ENCODE peak calls at places on chromosomes 12 and 14, in eight cellular contexts. V, F, D, Z, I, U, C and M are unnamed samples.

GRCh38 chr12:78888583-78888982 is 24.0 kb downstream of the SYT1 start:
- DNase-seq in Z (peak; percentile 49), I (no peak), C (no peak), F (no peak), U (peak; percentile 30), D (peak; percentile 6), V (no peak), M (no peak)

GRCh38 chr12:130070017-130070653 is 92.1 kb upstream of the FZD10 start:
- DNase-seq in C (no peak), V (no peak), I (no peak), U (no peak), Z (no peak), D (peak; percentile 28), F (no peak), M (no peak)

GRCh38 chr12:98154850-98155249 is 360.5 kb upstream of the TMPO start:
- DNase-seq in U (peak; percentile 48), F (no peak), D (peak; percentile 45), Z (no peak), I (peak; percentile 82), V (peak; percentile 75), C (no peak), M (no peak)

GRCh38 chr12:67286257-67286656 is 17.1 kb downstream of the CAND1 start:
- DNase-seq in D (no peak), C (no peak), V (no peak), U (no peak), I (no peak), F (no peak), Z (no peak), M (no peak)

GRCh38 chr14:63901434-63902085 is 48.8 kb downstream of the SYNE2 start:
- DNase-seq in V (no peak), C (no peak), D (no peak), F (peak; percentile 27), Z (peak; percentile 51), U (peak; percentile 60), I (no peak), M (peak; percentile 11)

GRCh38 chr14:22770481-22771187 is 4.1 kb downstream of the OXA1L start:
- DNase-seq in F (no peak), I (no peak), C (no peak), V (no peak), U (no peak), Z (no peak), D (no peak), M (no peak)

GRCh38 chr12:51391047-51391837 is at the start of gene GALNT6:
- DNase-seq in C (peak; percentile 85), V (peak; percentile 67), D (peak; percentile 89), Z (peak; percentile 11), I (peak; percentile 59), U (no peak), F (no peak), M (peak; percentile 69)

GRCh38 chr12:131882804-131883520 is 11.5 kb upstream of the ULK1 start:
- DNase-seq in C (no peak), U (no peak), I (no peak), V (no peak), Z (no peak), F (peak; percentile 12), D (peak; percentile 20), M (no peak)